ENCODE peak calls at places on chromosomes 2 and 18, in seven cellular contexts. G, H, K, Z, F, I and E are unnamed samples. For H3K4me1, the result is how much of the 10 kb centered on the place peaks cover.

GRCh38 chr2:210063306-210063705 is 60.9 kb downstream of the RPE start:
- DNase-seq in G (no peak), H (no peak), K (no peak), Z (no peak), F (no peak), I (no peak), E (no peak)

GRCh38 chr2:75403991-75404428 is 156.7 kb downstream of the EVA1A start:
- DNase-seq in G (peak), H (no peak), K (no peak), Z (peak), F (peak), I (no peak), E (no peak)

GRCh38 chr2:68171684-68172083 is 14.0 kb downstream of the PNO1 start:
- DNase-seq in G (no peak), H (no peak), K (no peak), Z (no peak), F (no peak), I (no peak), E (no peak)

GRCh38 chr18:22223263-22223960 is 54.0 kb downstream of the GATA6 start:
- DNase-seq in G (peak), H (peak), K (peak), Z (peak), F (peak), I (peak), E (peak)

GRCh38 chr2:64000630-64001381 is 18.4 kb downstream of the VPS54 start:
- DNase-seq in G (no peak), H (no peak), K (no peak), Z (no peak), F (no peak), I (no peak), E (no peak)

GRCh38 chr2:241730679-241731293 is 3.6 kb upstream of the D2HGDH start:
- DNase-seq in G (no peak), H (no peak), K (no peak), Z (no peak), F (no peak), I (no peak), E (no peak)

GRCh38 chr2:105256431-105257047 is 15.0 kb downstream of the GPR45 start:
- DNase-seq in G (no peak), H (no peak), K (no peak), Z (no peak), F (no peak), I (no peak), E (peak)

GRCh38 chr2:31136732-31137131 is 1.5 kb downstream of the GALNT14 start:
- DNase-seq in G (no peak), H (no peak), K (no peak), Z (no peak), F (no peak), I (no peak), E (no peak)

GRCh38 chr2:9248363-9248762 is 41.8 kb downstream of the ASAP2 start:
- DNase-seq in G (no peak), H (no peak), K (no peak), Z (no peak), F (no peak), I (no peak), E (no peak)

GRCh38 chr2:37590119-37590571 is 81.3 kb downstream of the CDC42EP3 start:
- DNase-seq in G (peak), H (peak), K (no peak), Z (no peak), F (no peak), I (no peak), E (no peak)

GRCh38 chr2:37782721-37783438 is 111.4 kb upstream of the CDC42EP3 start:
- DNase-seq in G (peak), H (no peak), K (no peak), Z (no peak), F (no peak), I (peak), E (no peak)

GRCh38 chr2:238573065-238573778 is 146.5 kb downstream of the ASB1 start:
- DNase-seq in G (no peak), H (no peak), K (no peak), Z (peak), F (peak), I (no peak), E (peak)

GRCh38 chr2:202037086-202037485 is 3.4 kb downstream of the FZD7 start:
- DNase-seq in G (peak), H (no peak), K (no peak), Z (no peak), F (no peak), I (no peak), E (no peak)

GRCh38 chr2:119683717-119684443 is 4.9 kb downstream of the TMEM177 start:
- DNase-seq in G (peak), H (no peak), K (no peak), Z (no peak), F (no peak), I (no peak), E (peak)

GRCh38 chr2:96107883-96108551 is 8.4 kb downstream of the ADRA2B start:
- DNase-seq in G (no peak), H (no peak), K (no peak), Z (no peak), F (no peak), I (no peak), E (peak)

GRCh38 chr2:67599561-67599960 is 202.4 kb downstream of the ETAA1 start:
- DNase-seq in G (peak), H (no peak), K (no peak), Z (no peak), F (no peak), I (no peak), E (no peak)

DNA sequence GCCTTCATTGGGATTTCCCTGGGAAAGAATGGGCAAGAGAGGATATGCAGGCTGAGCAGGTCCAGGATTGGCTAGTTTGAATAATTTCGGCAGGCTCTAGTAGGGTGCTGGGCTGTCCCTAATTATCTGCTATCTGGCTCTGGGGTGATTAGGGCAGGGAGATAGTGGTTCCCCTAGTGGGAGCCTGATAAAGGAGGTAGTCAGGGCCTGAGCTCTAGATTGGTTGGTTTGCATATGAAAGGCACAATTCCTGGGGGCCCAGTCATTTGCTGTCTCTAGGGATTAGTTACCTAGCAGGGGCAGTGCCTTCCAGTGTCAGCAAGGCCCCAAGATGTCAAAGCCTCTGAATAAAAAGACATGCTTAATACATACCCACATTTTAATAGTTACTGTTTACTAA is 690.1 kb upstream of the KLHL29 start:
- DNase-seq in G (no peak), H (no peak), K (no peak), Z (peak), F (no peak), I (no peak), E (no peak)
- H3K4me1 ChIP-seq in G (under half), H (under half), K (under half), Z (under half), F (under half), I (under half), E (under half)

DNA sequence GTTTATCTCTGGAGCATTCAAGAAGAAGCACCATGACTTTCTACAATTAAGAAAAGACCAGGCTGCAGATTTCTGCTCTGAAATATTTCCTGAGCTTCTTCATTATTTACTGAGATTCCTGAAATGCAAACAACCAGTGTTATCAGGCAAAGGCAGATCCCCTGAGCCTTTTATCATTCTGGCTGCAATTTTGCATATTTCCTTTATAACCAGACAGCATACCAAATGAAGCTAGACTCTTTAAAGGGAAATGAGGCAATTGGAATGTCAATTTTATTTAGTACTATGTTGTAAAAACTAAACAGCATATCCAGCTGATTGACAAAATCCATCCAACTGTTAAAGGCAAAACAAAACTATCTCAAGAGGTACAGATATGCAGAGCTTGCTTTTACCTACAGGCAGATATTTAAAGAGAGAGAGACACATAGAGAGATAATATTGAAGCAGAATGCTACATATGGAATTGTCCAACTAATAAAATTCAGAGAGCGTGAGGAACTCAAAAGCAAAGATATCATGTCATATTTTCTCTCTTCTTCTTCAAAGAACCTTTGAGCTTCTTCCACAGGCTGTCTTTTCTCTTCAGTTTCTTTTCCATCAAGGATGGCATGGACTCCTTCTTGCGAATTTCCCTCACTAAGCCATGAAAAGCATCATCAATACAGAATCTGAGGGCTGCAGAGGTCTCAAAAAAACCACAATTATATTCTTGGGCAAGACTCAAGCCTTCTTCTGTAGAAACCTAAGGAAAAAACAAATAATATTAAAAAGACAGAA is 372.3 kb downstream of the RIT2 start:
- DNase-seq in G (no peak), H (no peak), K (no peak), Z (no peak), F (no peak), I (no peak), E (no peak)
- H3K27ac ChIP-seq in G (no peak), H (no peak), K (no peak), Z (peak), F (no peak), I (no peak), E (no peak)

DNA sequence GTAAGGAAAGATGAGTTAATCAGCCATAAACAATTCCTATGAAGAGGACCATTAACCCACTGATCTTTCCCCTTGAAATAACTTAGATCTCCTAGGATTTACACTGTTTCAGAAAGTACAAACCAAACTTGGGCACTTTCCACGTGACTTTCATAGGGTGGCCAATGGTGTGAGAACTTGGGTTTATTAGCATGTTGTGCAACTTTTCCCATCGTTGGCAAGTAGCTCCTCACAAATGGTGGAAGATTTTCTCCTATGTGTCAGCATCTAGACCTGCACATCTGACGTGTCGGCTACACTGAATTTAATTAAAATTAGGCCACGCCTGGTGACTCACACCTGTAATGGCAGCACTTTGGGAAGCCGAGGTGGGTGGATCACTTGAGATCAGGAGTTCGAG is 116.3 kb downstream of the GALNT1 start:
- DNase-seq in G (no peak), H (no peak), K (no peak), Z (no peak), F (no peak), I (no peak), E (no peak)
- TF ChIP-seq POLR2A in G (no peak), H (no peak), K (no peak), Z (no peak), F (no peak), I (no peak), E (no peak)

GRCh38 chr2:197281421-197281820 is 29.2 kb downstream of the ANKRD44 start:
- DNase-seq in G (no peak), H (no peak), K (no peak), Z (no peak), F (no peak), I (no peak), E (no peak)

GRCh38 chr2:197279997-197280756 is 30.4 kb downstream of the ANKRD44 start:
- DNase-seq in G (peak), H (no peak), K (no peak), Z (no peak), F (no peak), I (no peak), E (no peak)

GRCh38 chr2:197277726-197278259 is 32.8 kb downstream of the ANKRD44 start:
- DNase-seq in G (no peak), H (no peak), K (no peak), Z (no peak), F (no peak), I (no peak), E (no peak)

GRCh38 chr2:197276156-197276555 is 34.4 kb downstream of the ANKRD44 start:
- DNase-seq in G (no peak), H (no peak), K (no peak), Z (no peak), F (no peak), I (no peak), E (no peak)

DNA sequence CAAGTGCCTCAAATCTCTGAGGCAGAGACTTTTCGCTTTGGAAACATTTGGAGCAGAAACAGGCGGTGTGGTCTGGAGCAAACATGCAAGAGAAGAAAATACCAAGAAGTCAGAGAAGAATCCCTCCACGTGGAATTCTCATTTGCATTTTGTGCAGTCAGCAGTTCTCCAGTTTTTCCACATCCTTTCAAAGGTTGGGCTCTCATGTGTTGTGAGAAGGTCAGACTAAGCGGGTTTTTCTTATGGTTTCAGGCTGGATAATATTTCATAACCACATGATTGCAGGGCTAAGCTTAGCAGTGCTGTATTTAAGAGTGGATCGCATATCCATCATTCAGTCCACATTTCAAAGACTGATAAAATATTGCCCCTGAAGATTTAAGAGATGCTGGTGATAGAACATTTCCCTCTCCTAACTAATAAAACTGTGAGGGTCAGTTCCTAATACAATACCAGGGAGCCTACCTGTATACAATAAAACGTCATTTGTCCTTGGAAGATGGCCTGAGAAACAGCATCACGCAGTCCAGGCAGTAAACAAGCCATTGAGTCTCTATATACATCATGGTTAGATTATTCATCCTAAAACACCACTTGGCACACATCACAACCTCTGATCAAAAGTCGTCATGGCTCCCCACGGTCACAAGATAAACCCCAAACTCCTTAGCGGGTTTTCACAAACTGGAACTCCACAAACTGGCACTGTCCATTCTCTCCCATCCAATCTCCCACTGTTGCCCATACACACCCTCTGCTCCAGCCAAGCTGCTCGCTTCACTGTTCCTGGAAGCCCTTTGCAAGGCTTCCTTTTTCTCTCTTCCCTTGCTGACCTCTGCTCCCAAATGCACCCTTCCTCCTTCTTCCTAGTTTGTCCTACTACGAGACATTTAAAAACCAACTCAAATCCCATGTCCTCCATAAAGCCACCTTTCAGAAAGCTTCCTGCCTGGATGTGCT is 31.5 kb downstream of the ANKRD44 start:
- DNase-seq in G (no peak), H (no peak), K (no peak), Z (no peak), F (no peak), I (no peak), E (no peak)
- H3K4me1 ChIP-seq in G (under half), H (under half), K (under half), Z (under half), F (under half), I (under half), E (under half)

GRCh38 chr2:233414273-233414654 is 60.0 kb downstream of the DGKD start:
- DNase-seq in G (peak), H (no peak), K (no peak), Z (no peak), F (peak), I (no peak), E (no peak)
- H3K27ac ChIP-seq in G (peak), H (peak), K (peak), Z (no peak), F (peak), I (peak), E (peak)

GRCh38 chr2:32691678-32692077 is 63.8 kb downstream of the TTC27 start:
- DNase-seq in G (no peak), H (no peak), K (no peak), Z (no peak), F (no peak), I (no peak), E (no peak)
- TF ChIP-seq POLR2A in G (no peak), H (no peak), K (no peak), Z (no peak), F (no peak), I (no peak), E (no peak)